ENCODE peak calls at places on chromosomes 1 and 21, in four cellular contexts. One of them, this sample, is unnamed.

GRCh38 chr1:50720457-50721053 is 239.5 kb downstream of the FAF1 start:
- DNase-seq in ELR: no peak
- DNase-seq in astrocyte: no peak
- DNase-seq in HS-27A: no peak
- DNase-seq in this sample: no peak

GRCh38 chr1:186409091-186409490 is 33.5 kb downstream of the ODR4 start:
- DNase-seq in ELR: no peak
- DNase-seq in astrocyte: no peak
- DNase-seq in HS-27A: no peak
- DNase-seq in this sample: no peak

GRCh38 chr1:201626629-201627275 is 87.8 kb downstream of the NAV1 start:
- DNase-seq in ELR: no peak
- DNase-seq in astrocyte: no peak
- DNase-seq in HS-27A: no peak
- DNase-seq in this sample: no peak

GRCh38 chr1:63983391-63984256 is 209.8 kb downstream of the ROR1 start:
- DNase-seq in ELR: no peak
- DNase-seq in astrocyte: peak
- DNase-seq in HS-27A: no peak
- DNase-seq in this sample: no peak

GRCh38 chr1:190170321-190170720 is 307.3 kb downstream of the BRINP3 start:
- DNase-seq in ELR: peak
- DNase-seq in astrocyte: peak
- DNase-seq in HS-27A: no peak
- DNase-seq in this sample: no peak

GRCh38 chr1:185595835-185596667 is 138.1 kb upstream of the HMCN1 start:
- DNase-seq in ELR: peak
- DNase-seq in astrocyte: peak
- DNase-seq in HS-27A: no peak
- DNase-seq in this sample: peak

GRCh38 chr1:112636597-112637256 is 17.1 kb downstream of the CAPZA1 start:
- DNase-seq in ELR: peak
- DNase-seq in astrocyte: no peak
- DNase-seq in HS-27A: no peak
- DNase-seq in this sample: no peak

GRCh38 chr1:37239225-37239740 is 205.0 kb upstream of the GRIK3 start:
- DNase-seq in ELR: no peak
- DNase-seq in astrocyte: no peak
- DNase-seq in HS-27A: no peak
- DNase-seq in this sample: no peak

GRCh38 chr1:224919508-224919907 is 10.0 kb upstream of the DNAH14 start:
- DNase-seq in ELR: no peak
- DNase-seq in astrocyte: no peak
- DNase-seq in HS-27A: no peak
- DNase-seq in this sample: no peak

GRCh38 chr1:201556841-201557571 is 18.1 kb downstream of the NAV1 start:
- DNase-seq in ELR: peak
- DNase-seq in astrocyte: peak
- DNase-seq in HS-27A: no peak
- DNase-seq in this sample: no peak

GRCh38 chr1:53145942-53146708 is 3.7 kb upstream of the SLC1A7 start:
- DNase-seq in ELR: peak
- DNase-seq in astrocyte: peak
- DNase-seq in HS-27A: peak
- DNase-seq in this sample: no peak

GRCh38 chr1:248748211-248748610 is 7.3 kb downstream of the LYPD8 start:
- DNase-seq in ELR: no peak
- DNase-seq in astrocyte: no peak
- DNase-seq in HS-27A: no peak
- DNase-seq in this sample: no peak

GRCh38 chr1:92708368-92708950 is 76.4 kb downstream of the EVI5 start:
- DNase-seq in ELR: no peak
- DNase-seq in astrocyte: peak
- DNase-seq in HS-27A: no peak
- DNase-seq in this sample: no peak

GRCh38 chr1:232620356-232620841 is 9.5 kb downstream of the SIPA1L2 start:
- DNase-seq in ELR: no peak
- DNase-seq in astrocyte: peak
- DNase-seq in HS-27A: no peak
- DNase-seq in this sample: peak

GRCh38 chr1:232250838-232251237 is 379.1 kb downstream of the SIPA1L2 start:
- DNase-seq in ELR: no peak
- DNase-seq in astrocyte: no peak
- DNase-seq in HS-27A: no peak
- DNase-seq in this sample: no peak

GRCh38 chr21:27047331-27048314 is 80.7 kb upstream of the ADAMTS5 start:
- DNase-seq in ELR: peak
- DNase-seq in astrocyte: no peak
- DNase-seq in HS-27A: no peak
- DNase-seq in this sample: no peak

GRCh38 chr1:89454845-89455521 is 69.6 kb upstream of the LRRC8B start:
- DNase-seq in ELR: peak
- DNase-seq in astrocyte: peak
- DNase-seq in HS-27A: peak
- DNase-seq in this sample: peak

GRCh38 chr1:17460265-17460664 is 20.8 kb upstream of the RCC2 start:
- DNase-seq in ELR: no peak
- DNase-seq in astrocyte: no peak
- DNase-seq in HS-27A: no peak
- DNase-seq in this sample: no peak

GRCh38 chr1:93575586-93576271 is 105.9 kb downstream of the BCAR3 start:
- DNase-seq in ELR: peak
- DNase-seq in astrocyte: no peak
- DNase-seq in HS-27A: no peak
- DNase-seq in this sample: peak

GRCh38 chr1:91806777-91807700 is 78.9 kb downstream of the TGFBR3 start:
- DNase-seq in ELR: no peak
- DNase-seq in astrocyte: peak
- DNase-seq in HS-27A: no peak
- DNase-seq in this sample: no peak

GRCh38 chr1:167904641-167905040 is 9.3 kb downstream of the ADCY10 start:
- DNase-seq in ELR: peak
- DNase-seq in astrocyte: peak
- DNase-seq in HS-27A: peak
- DNase-seq in this sample: no peak

GRCh38 chr1:110212165-110213142 is 2.3 kb downstream of the KCNC4 start:
- DNase-seq in ELR: no peak
- DNase-seq in astrocyte: no peak
- DNase-seq in HS-27A: no peak
- DNase-seq in this sample: peak

GRCh38 chr1:47703981-47704596 is 266.2 kb downstream of the FOXD2 start:
- DNase-seq in ELR: peak
- DNase-seq in astrocyte: peak
- DNase-seq in HS-27A: no peak
- DNase-seq in this sample: no peak

GRCh38 chr1:19312782-19313635 is 883 bp downstream of the SLC66A1 start:
- DNase-seq in ELR: no peak
- DNase-seq in astrocyte: no peak
- DNase-seq in HS-27A: peak
- DNase-seq in this sample: no peak

GRCh38 chr1:70003509-70003908 is 201.9 kb downstream of the LRRC40 start:
- DNase-seq in ELR: peak
- DNase-seq in astrocyte: no peak
- DNase-seq in HS-27A: no peak
- DNase-seq in this sample: no peak

GRCh38 chr1:233268389-233269022 is 27.0 kb downstream of the PCNX2 start:
- DNase-seq in ELR: no peak
- DNase-seq in astrocyte: no peak
- DNase-seq in HS-27A: no peak
- DNase-seq in this sample: no peak

GRCh38 chr1:23224721-23225648 is 7.7 kb upstream of the HTR1D start:
- DNase-seq in ELR: peak
- DNase-seq in astrocyte: peak
- DNase-seq in HS-27A: peak
- DNase-seq in this sample: no peak

GRCh38 chr1:44613932-44614331 is 60.3 kb downstream of the TMEM53 start:
- DNase-seq in ELR: no peak
- DNase-seq in astrocyte: no peak
- DNase-seq in HS-27A: no peak
- DNase-seq in this sample: no peak

GRCh38 chr1:26035959-26036755 is 9.8 kb downstream of the SLC30A2 start:
- DNase-seq in ELR: peak
- DNase-seq in astrocyte: no peak
- DNase-seq in HS-27A: peak
- DNase-seq in this sample: peak

GRCh38 chr1:36516372-36517018 is 33.8 kb upstream of the CSF3R start:
- DNase-seq in ELR: peak
- DNase-seq in astrocyte: peak
- DNase-seq in HS-27A: peak
- DNase-seq in this sample: peak

GRCh38 chr1:227547604-227548397 is 15.6 kb upstream of the ZNF678 start:
- DNase-seq in ELR: no peak
- DNase-seq in astrocyte: no peak
- DNase-seq in HS-27A: no peak
- DNase-seq in this sample: no peak

GRCh38 chr1:54094001-54094729 is 40.8 kb downstream of the TCEANC2 start:
- DNase-seq in ELR: no peak
- DNase-seq in astrocyte: no peak
- DNase-seq in HS-27A: no peak
- DNase-seq in this sample: no peak

GRCh38 chr1:19096036-19096833 is 113.8 kb downstream of the UBR4 start:
- DNase-seq in ELR: peak
- DNase-seq in astrocyte: no peak
- DNase-seq in HS-27A: no peak
- DNase-seq in this sample: no peak

GRCh38 chr1:223175633-223176032 is 32.6 kb upstream of the TLR5 start:
- DNase-seq in ELR: no peak
- DNase-seq in astrocyte: no peak
- DNase-seq in HS-27A: no peak
- DNase-seq in this sample: no peak

GRCh38 chr1:39255212-39255611 is 50.7 kb downstream of the MACF1 start:
- DNase-seq in ELR: peak
- DNase-seq in astrocyte: peak
- DNase-seq in HS-27A: no peak
- DNase-seq in this sample: no peak

GRCh38 chr1:244651956-244652698 is 799 bp upstream of the DESI2 start:
- DNase-seq in ELR: peak
- DNase-seq in astrocyte: peak
- DNase-seq in HS-27A: no peak
- DNase-seq in this sample: no peak

GRCh38 chr1:214573386-214574358 is 22.3 kb upstream of the PTPN14 start:
- DNase-seq in ELR: no peak
- DNase-seq in astrocyte: peak
- DNase-seq in HS-27A: no peak
- DNase-seq in this sample: no peak

This sample was measured in NCI-H748 treated with DMSO at 0.1 percent for 48 hours.